ENCODE peak calls at places on chromosomes 12 and 14, in eight cellular contexts. E is PC-3; W is NCI-H1105; P is stromal cell of bone marrow; F is T-cell; A is erythroblast; Y is activated CD4-positive, alpha-beta T cell treated with anti-CD3 and anti-CD28 coated beads, Interleukin-2, amount 50 U/mL, for 48 hours; T is aorta. X is an unnamed sample.

GRCh38 chr12:18320036-18320617 is 58.8 kb downstream of the PIK3C2G start:
- DNase-seq in P (peak), T (no peak), F (no peak), Y (no peak), E (peak), W (no peak), A (peak), X (peak)

GRCh38 chr12:120965534-120966091 is 12.7 kb upstream of the HNF1A start:
- DNase-seq in F (no peak), P (no peak), A (no peak), E (peak), Y (no peak), T (no peak), W (no peak), X (no peak)

GRCh38 chr12:103529306-103529705 is 33.5 kb upstream of the C12orf42 start:
- DNase-seq in W (peak), Y (no peak), E (no peak), A (no peak), T (no peak), F (no peak), P (no peak), X (no peak)

GRCh38 chr12:53563452-53563851 is 56.2 kb upstream of the NPFF start:
- DNase-seq in F (no peak), P (no peak), T (no peak), A (no peak), E (no peak), Y (no peak), W (no peak), X (no peak)

GRCh38 chr12:113239811-113240331 is 18.6 kb downstream of the TPCN1 start:
- DNase-seq in E (no peak), A (no peak), Y (no peak), F (no peak), T (peak), P (no peak), W (no peak), X (no peak)

GRCh38 chr12:68972570-68972969 is 39.6 kb upstream of the CPM start:
- DNase-seq in A (no peak), W (no peak), T (no peak), F (no peak), Y (no peak), E (no peak), P (no peak), X (no peak)

GRCh38 chr12:128969480-128970055 is 116.3 kb downstream of the GLT1D1 start:
- DNase-seq in Y (peak), A (peak), E (peak), W (peak), F (peak), T (no peak), P (no peak), X (peak)

GRCh38 chr12:111033281-111034147 is 113.1 kb upstream of the MYL2 start:
- DNase-seq in Y (peak), E (no peak), P (no peak), T (no peak), A (no peak), W (peak), F (no peak), X (no peak)

GRCh38 chr12:69024413-69024812 is 91.4 kb upstream of the CPM start:
- DNase-seq in A (no peak), W (no peak), F (no peak), Y (no peak), P (no peak), E (peak), T (no peak), X (no peak)

GRCh38 chr12:52063986-52064649 is 5.7 kb upstream of the ATG101 start:
- DNase-seq in E (peak), A (peak), Y (no peak), F (no peak), P (peak), W (no peak), T (peak), X (peak)

GRCh38 chr12:46509135-46509534 is 136.6 kb upstream of the SLC38A2 start:
- DNase-seq in P (no peak), T (no peak), E (no peak), A (no peak), Y (no peak), F (no peak), W (no peak), X (peak)

GRCh38 chr14:99733551-99734405 is 49.7 kb downstream of the CYP46A1 start:
- DNase-seq in F (no peak), E (no peak), P (no peak), A (no peak), Y (no peak), T (peak), W (no peak), X (no peak)

GRCh38 chr12:32761716-32762115 is 6.0 kb upstream of the YARS2 start:
- DNase-seq in Y (no peak), E (no peak), A (no peak), W (no peak), F (no peak), P (no peak), T (no peak), X (no peak)

GRCh38 chr14:79077096-79077495 is 906.9 kb downstream of the NRXN3 start:
- DNase-seq in W (no peak), E (peak), A (no peak), Y (no peak), T (no peak), F (no peak), P (no peak), X (no peak)

GRCh38 chr14:67515386-67516079 is 17.6 kb upstream of the PLEKHH1 start:
- DNase-seq in T (no peak), Y (peak), F (no peak), A (peak), P (no peak), W (no peak), E (peak), X (no peak)

GRCh38 chr12:66725031-66725430 is 46.2 kb upstream of the GRIP1 start:
- DNase-seq in E (no peak), W (no peak), T (no peak), A (no peak), P (no peak), Y (no peak), F (no peak), X (peak)

GRCh38 chr14:63493246-63493645 is 49.9 kb downstream of the PPP2R5E start:
- DNase-seq in W (no peak), E (peak), T (no peak), P (no peak), F (no peak), A (peak), Y (no peak), X (peak)